ENCODE peak calls at places on chromosome X, in six cellular contexts. Z, C, D, M, Q and R are unnamed samples.

GRCh38 chrX:69031181-69031580 is 134.1 kb downstream of the PJA1 start:
- DNase-seq in M (no peak), Z (no peak), C (no peak), Q (peak), D (no peak), R (no peak)

GRCh38 chrX:40146471-40147398 is 49.0 kb upstream of the BCOR start:
- DNase-seq in M (no peak), C (no peak), D (no peak), Z (no peak), Q (peak), R (peak)

GRCh38 chrX:103248553-103248952 is 6.4 kb downstream of the TCEAL8 start:
- DNase-seq in D (no peak), M (no peak), Q (no peak), Z (no peak), C (no peak), R (no peak)

GRCh38 chrX:102712967-102713677 is 874 bp downstream of the GPRASP2 start:
- DNase-seq in D (peak), M (no peak), C (no peak), Z (peak), Q (peak), R (peak)

GRCh38 chrX:135977611-135978010 is 3.8 kb upstream of the MMGT1 start:
- DNase-seq in C (no peak), D (no peak), Z (no peak), M (no peak), Q (no peak), R (no peak)

GRCh38 chrX:150693782-150694574 is 782 bp downstream of the MTMR1 start:
- DNase-seq in Q (no peak), C (peak), Z (peak), M (peak), D (peak), R (peak)

GRCh38 chrX:39811391-39811790 is 286.4 kb downstream of the BCOR start:
- DNase-seq in M (no peak), Q (no peak), D (no peak), C (no peak), Z (no peak), R (no peak)

GRCh38 chrX:41475166-41475565 is 28.0 kb downstream of the NYX start:
- DNase-seq in Z (no peak), D (no peak), Q (no peak), M (no peak), C (no peak), R (no peak)

GRCh38 chrX:30275498-30275897 is 28.6 kb downstream of the MAGEB1 start:
- DNase-seq in Z (no peak), C (no peak), Q (no peak), M (no peak), D (no peak), R (no peak)

GRCh38 chrX:144946696-144947095 is 300.6 kb upstream of the SPANXN1 start:
- DNase-seq in M (no peak), D (no peak), Q (no peak), Z (no peak), C (no peak), R (no peak)

GRCh38 chrX:154325541-154325940 is 29.9 kb downstream of the TKTL1 start:
- DNase-seq in M (no peak), Z (no peak), Q (no peak), D (no peak), C (no peak), R (no peak)

GRCh38 chrX:69323786-69324720 is 158.8 kb upstream of the PJA1 start:
- DNase-seq in D (no peak), Z (no peak), C (no peak), Q (no peak), M (no peak), R (no peak)

GRCh38 chrX:154398668-154399526 is 720 bp downstream of the RPL10 start:
- DNase-seq in Q (peak), Z (peak), C (peak), M (peak), D (peak), R (peak)

GRCh38 chrX:107894038-107894437 is 68.4 kb downstream of the MID2 start:
- DNase-seq in Z (no peak), Q (no peak), C (no peak), M (no peak), D (no peak), R (peak)

GRCh38 chrX:120761810-120762209 is 113.9 kb downstream of the CT47B1 start:
- DNase-seq in Z (no peak), Q (no peak), C (no peak), M (no peak), D (no peak), R (no peak)

GRCh38 chrX:77003956-77004355 is 443.2 kb upstream of the FGF16 start:
- DNase-seq in D (no peak), M (no peak), Q (no peak), Z (no peak), C (no peak), R (no peak)

GRCh38 chrX:29090811-29091210 is 503.6 kb downstream of the IL1RAPL1 start:
- DNase-seq in M (no peak), Q (no peak), D (no peak), Z (no peak), C (no peak), R (no peak)

GRCh38 chrX:133249659-133250058 is 31.5 kb upstream of the TFDP3 start:
- DNase-seq in C (no peak), M (no peak), Z (no peak), Q (no peak), D (no peak), R (no peak)

GRCh38 chrX:71475906-71476305 is 57.0 kb upstream of the OGT start:
- DNase-seq in Q (no peak), M (no peak), Z (no peak), D (no peak), C (no peak), R (no peak)

GRCh38 chrX:1397441-1397840 is 5.5 kb upstream of the SLC25A6 start:
- DNase-seq in C (no peak), M (no peak), Z (peak), Q (no peak), D (peak), R (no peak)

GRCh38 chrX:139720979-139721378 is 13.0 kb upstream of the MCF2 start:
- DNase-seq in C (no peak), M (no peak), Q (no peak), D (no peak), Z (no peak), R (no peak)

GRCh38 chrX:43688586-43688985 is 32.5 kb downstream of the MAOA start:
- DNase-seq in C (no peak), D (no peak), M (no peak), Z (no peak), Q (no peak), R (no peak)

GRCh38 chrX:118350221-118350620 is 4.3 kb downstream of the WDR44 start:
- DNase-seq in Z (no peak), M (no peak), D (no peak), C (no peak), Q (no peak), R (no peak)

GRCh38 chrX:68175569-68175968 is 257.7 kb downstream of the OPHN1 start:
- DNase-seq in Q (no peak), Z (no peak), D (no peak), M (no peak), C (no peak), R (no peak)

GRCh38 chrX:132409780-132410556 is 78.9 kb downstream of the MBNL3 start:
- DNase-seq in Z (no peak), D (no peak), M (no peak), C (no peak), Q (no peak), R (no peak)

GRCh38 chrX:53362439-53362838 is 60.0 kb downstream of the SMC1A start:
- DNase-seq in M (no peak), D (no peak), C (no peak), Z (no peak), Q (no peak), R (no peak)

GRCh38 chrX:109632906-109633504 is 8.0 kb upstream of the KCNE5 start:
- DNase-seq in Q (no peak), D (no peak), M (peak), Z (no peak), C (no peak), R (peak)

GRCh38 chrX:39848900-39849299 is 248.9 kb downstream of the BCOR start:
- DNase-seq in M (no peak), Z (no peak), Q (no peak), D (no peak), C (no peak), R (no peak)

GRCh38 chrX:18944482-18944881 is 39.4 kb downstream of the PHKA2 start:
- DNase-seq in C (no peak), D (no peak), Z (no peak), Q (no peak), M (no peak), R (no peak)

GRCh38 chrX:30957753-30958152 is 68.7 kb upstream of the TAB3 start:
- DNase-seq in Z (no peak), M (no peak), Q (no peak), D (no peak), C (no peak), R (no peak)

GRCh38 chrX:108437789-108438623 is at the start of gene COL4A6:
- DNase-seq in Z (no peak), M (peak), Q (peak), D (peak), C (no peak), R (peak)

GRCh38 chrX:65196758-65197371 is 220.6 kb upstream of the ZC4H2 start:
- DNase-seq in D (peak), C (peak), M (peak), Z (no peak), Q (no peak), R (peak)

GRCh38 chrX:119427795-119428185 is 28.7 kb downstream of the SLC25A43 start:
- DNase-seq in C (no peak), D (no peak), M (no peak), Q (no peak), Z (no peak), R (no peak)

GRCh38 chrX:134382821-134383220 is 77.1 kb upstream of the HPRT1 start:
- DNase-seq in Z (no peak), M (no peak), C (no peak), Q (no peak), D (no peak), R (no peak)

GRCh38 chrX:34849371-34849770 is 93.2 kb upstream of the FAM47B start:
- DNase-seq in D (no peak), Q (no peak), Z (no peak), M (no peak), C (no peak), R (no peak)

GRCh38 chrX:19625612-19626011 is 110.3 kb upstream of the MAP3K15 start:
- DNase-seq in D (no peak), M (no peak), C (peak), Q (no peak), Z (no peak), R (no peak)

GRCh38 chrX:53186363-53186762 is 38.6 kb downstream of the KDM5C start:
- DNase-seq in Z (no peak), Q (no peak), C (no peak), M (no peak), D (no peak), R (no peak)

GRCh38 chrX:78710146-78710545 is 37.4 kb upstream of the LPAR4 start:
- DNase-seq in D (no peak), Q (no peak), C (no peak), Z (no peak), M (no peak), R (no peak)

GRCh38 chrX:78708830-78709229 is 38.7 kb upstream of the LPAR4 start:
- DNase-seq in Z (no peak), D (no peak), C (no peak), M (no peak), Q (no peak), R (no peak)

GRCh38 chrX:78712381-78712780 is 35.1 kb upstream of the LPAR4 start:
- DNase-seq in M (no peak), Z (no peak), D (no peak), C (no peak), Q (no peak), R (no peak)

DNA sequence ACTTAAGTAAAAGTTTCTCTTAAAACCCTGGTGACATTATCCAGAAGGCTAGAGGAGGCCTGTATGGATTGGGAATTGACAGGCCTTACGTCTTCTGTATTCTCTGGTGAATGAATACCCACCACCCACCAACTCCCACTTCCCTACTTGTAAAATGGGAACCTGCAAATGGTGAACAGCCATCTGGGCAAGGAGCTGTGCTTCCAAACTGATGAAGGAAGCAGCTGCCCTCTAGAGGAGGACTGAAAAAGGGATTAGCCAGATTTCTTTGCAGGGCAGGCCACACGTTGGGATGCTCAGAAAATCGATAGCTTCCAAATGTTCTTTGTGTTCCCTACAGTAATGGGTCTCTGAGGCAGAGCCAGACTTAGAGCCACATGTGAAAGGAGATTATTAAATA is 39.3 kb upstream of the LPAR4 start:
- DNase-seq in D (no peak), C (no peak), Z (no peak), Q (no peak), M (no peak), R (peak)
- TF ChIP-seq CTCF in D (peak), C (no peak), Z (no peak), Q (no peak), M (peak), R (no peak)

DNA sequence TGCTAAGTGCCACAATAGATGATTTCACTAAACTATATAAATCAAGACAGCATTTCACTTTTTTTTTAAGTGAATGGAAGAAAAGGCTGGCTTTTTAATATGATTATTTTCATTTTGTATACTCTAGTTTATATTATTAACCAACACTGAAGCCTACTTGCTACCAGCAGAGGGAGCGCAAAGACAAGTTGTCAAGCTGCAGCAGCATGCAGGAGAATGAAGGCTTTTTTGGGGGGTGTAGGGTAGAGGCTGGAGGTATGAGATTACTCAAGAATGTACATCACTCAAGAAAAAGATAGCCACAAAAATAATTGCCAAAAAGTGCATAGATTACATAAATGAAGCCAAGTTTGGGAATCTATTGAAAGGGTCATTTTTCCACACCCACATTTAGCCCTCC is 519.5 kb downstream of the FGF13 start:
- DNase-seq in Z (no peak), D (no peak), Q (no peak), C (no peak), M (peak), R (peak)
- TF ChIP-seq CTCF in Z (peak), D (peak), Q (peak), C (no peak), M (peak), R (no peak)

GRCh38 chrX:57915680-57916079 is 5.4 kb upstream of the ZXDA start:
- DNase-seq in Q (no peak), M (no peak), D (no peak), C (no peak), Z (no peak), R (no peak)

GRCh38 chrX:57918750-57919436 is 8.6 kb upstream of the ZXDA start:
- DNase-seq in D (no peak), Q (no peak), M (no peak), C (no peak), Z (peak), R (no peak)
- TF ChIP-seq CTCF in D (peak), Q (peak), M (peak), C (peak), Z (peak), R (peak)

GRCh38 chrX:48539345-48540014 is at the start of gene TBC1D25:
- DNase-seq in C (peak), Z (peak), D (peak), Q (peak), M (peak), R (peak)
- TF ChIP-seq CTCF in C (peak), Z (peak), D (peak), Q (no peak), M (peak), R (no peak)